ENCODE peak calls at places on chromosomes 1 and 21, in eight cellular contexts. Y is ureter; N is stimulated activated CD4-positive, alpha-beta T cell treated with anti-CD3 and anti-CD28 coated beads, Interleukin-1b, Interleukin-23, amount 100 ng/mL, for 48 hours; H is frontal cortex; K is psoas muscle; P is neural crest cell; S is skeletal muscle cell; Q is heart right ventricle. T is an unnamed sample.

GRCh38 chr1:21048462-21048861 is 128.2 kb downstream of the EIF4G3 start:
- DNase-seq in Q (no peak), H (no peak), P (no peak), S (no peak), Y (no peak), K (no peak), N (no peak), T (no peak)

GRCh38 chr1:224095339-224095738 is 18.6 kb upstream of the FBXO28 start:
- DNase-seq in K (no peak), H (no peak), N (no peak), Y (no peak), P (no peak), S (no peak), Q (no peak), T (no peak)

GRCh38 chr1:10856253-10856683 is 59.8 kb upstream of the CASZ1 start:
- DNase-seq in Y (peak), N (no peak), H (no peak), P (no peak), Q (no peak), K (peak), S (no peak), T (no peak)

GRCh38 chr1:90359994-90360393 is 357.1 kb downstream of the BARHL2 start:
- DNase-seq in N (no peak), S (no peak), K (no peak), Y (no peak), H (no peak), P (no peak), Q (no peak), T (no peak)

GRCh38 chr1:4515727-4516289 is 138.6 kb upstream of the AJAP1 start:
- DNase-seq in Y (no peak), H (no peak), P (no peak), N (no peak), K (no peak), Q (peak), S (no peak), T (no peak)

GRCh38 chr1:40438391-40439015 is 11.8 kb upstream of the ZFP69B start:
- DNase-seq in Y (no peak), S (no peak), H (peak), N (no peak), Q (no peak), P (peak), K (no peak), T (no peak)

GRCh38 chr21:26169061-26169610 is 1.4 kb downstream of the APP start:
- DNase-seq in P (peak), K (peak), N (peak), Y (peak), H (peak), S (no peak), Q (peak), T (peak)

GRCh38 chr1:232507571-232507970 is 122.4 kb downstream of the SIPA1L2 start:
- DNase-seq in N (no peak), K (no peak), Q (no peak), S (no peak), P (no peak), H (no peak), Y (no peak), T (no peak)

GRCh38 chr1:64969305-64970066 is 3.1 kb upstream of the JAK1 start:
- DNase-seq in S (no peak), P (no peak), H (no peak), K (no peak), N (no peak), Q (no peak), Y (peak), T (no peak)

GRCh38 chr21:27021801-27022200 is 54.9 kb upstream of the ADAMTS5 start:
- DNase-seq in K (no peak), Q (no peak), H (no peak), S (no peak), P (no peak), Y (no peak), N (no peak), T (no peak)

GRCh38 chr1:64471724-64472276 is 1.9 kb downstream of the CACHD1 start:
- DNase-seq in S (no peak), Y (no peak), H (no peak), N (no peak), P (no peak), K (no peak), Q (no peak), T (no peak)

GRCh38 chr1:166969074-166969677 is 6.2 kb downstream of the ILDR2 start:
- DNase-seq in N (no peak), H (no peak), K (no peak), Y (no peak), S (no peak), P (no peak), Q (no peak), T (no peak)

GRCh38 chr1:87410771-87411170 is 82.1 kb downstream of the LMO4 start:
- DNase-seq in Y (no peak), P (no peak), Q (no peak), S (no peak), N (no peak), H (peak), K (peak), T (no peak)

GRCh38 chr1:173669491-173669941 is at the start of gene ANKRD45:
- DNase-seq in P (peak), N (peak), Q (peak), S (no peak), K (no peak), H (peak), Y (no peak), T (peak)

T was measured in stromal cell of bone marrow.